ENCODE peak calls at places on chromosome 5, in four cellular contexts. A, X, H and U are unnamed samples.

GRCh38 chr5:1639757-1640156 is 116.0 kb upstream of the LPCAT1 start:
- DNase-seq in X (no peak), H (no peak), A (no peak), U (no peak)

GRCh38 chr5:10310073-10310779 is 2.5 kb upstream of the CMBL start:
- DNase-seq in H (no peak), A (peak), X (no peak), U (no peak)

GRCh38 chr5:160959804-160960203 is 107.8 kb upstream of the ATP10B start:
- DNase-seq in A (no peak), X (no peak), H (no peak), U (no peak)

GRCh38 chr5:176901260-176902101 is 2.3 kb upstream of the HK3 start:
- DNase-seq in H (no peak), A (no peak), X (no peak), U (no peak)

GRCh38 chr5:99973779-99974178 is 561.4 kb upstream of the FAM174A start:
- DNase-seq in H (no peak), A (no peak), X (no peak), U (no peak)

GRCh38 chr5:79853003-79853402 is 138.1 kb downstream of the MTX3 start:
- DNase-seq in A (no peak), H (no peak), X (no peak), U (no peak)

GRCh38 chr5:139638736-139639618 is 9.2 kb upstream of the CXXC5 start:
- DNase-seq in A (peak), X (no peak), H (no peak), U (no peak)

GRCh38 chr5:168528521-168529360 is at the start of gene FBLL1:
- DNase-seq in H (no peak), A (no peak), X (no peak), U (no peak)

GRCh38 chr5:14720236-14720923 is 55.9 kb downstream of the OTULIN start:
- DNase-seq in X (no peak), H (no peak), A (no peak), U (no peak)

GRCh38 chr5:133613184-133613583 is 843 bp upstream of the FSTL4 start:
- DNase-seq in A (no peak), H (no peak), X (no peak), U (no peak)

GRCh38 chr5:10555134-10555733 is 8.6 kb upstream of the ANKRD33B start:
- DNase-seq in X (no peak), H (no peak), A (no peak), U (no peak)

GRCh38 chr5:154206291-154206690 is 15.8 kb downstream of the GALNT10 start:
- DNase-seq in H (no peak), X (no peak), A (no peak), U (no peak)

GRCh38 chr5:151678146-151678545 is 8.6 kb downstream of the SPARC start:
- DNase-seq in X (no peak), H (no peak), A (no peak), U (no peak)

GRCh38 chr5:126108505-126108904 is 314.7 kb upstream of the GRAMD2B start:
- DNase-seq in H (no peak), A (no peak), X (no peak), U (no peak)

GRCh38 chr5:40680741-40681350 is 1.1 kb downstream of the PTGER4 start:
- DNase-seq in H (peak), A (no peak), X (no peak), U (no peak)

GRCh38 chr5:7763621-7764072 is 87.3 kb downstream of the CFAP90 start:
- DNase-seq in X (peak), A (peak), H (no peak), U (no peak)

GRCh38 chr5:139215176-139215975 is 17.2 kb upstream of the SIL1 start:
- DNase-seq in A (no peak), H (no peak), X (no peak), U (no peak)

GRCh38 chr5:16600397-16600796 is 16.4 kb downstream of the RETREG1 start:
- DNase-seq in A (peak), H (no peak), X (peak), U (no peak)

GRCh38 chr5:132102101-132102701 is 28.6 kb downstream of the CSF2 start:
- DNase-seq in X (no peak), A (no peak), H (no peak), U (no peak)

GRCh38 chr5:160169326-160169725 is 50.1 kb upstream of the PWWP2A start:
- DNase-seq in A (no peak), H (no peak), X (no peak), U (no peak)

GRCh38 chr5:178547052-178547666 is 43.0 kb downstream of the COL23A1 start:
- DNase-seq in H (no peak), X (no peak), A (no peak), U (no peak)